ENCODE peak calls at places on chromosomes 3 and 15, in four cellular contexts. F is AG09309, G is mesothelial cell of epicardium, S is ovary. Y is an unnamed sample.

GRCh38 chr15:41501191-41501917 is 7.7 kb downstream of the ITPKA start:
- DNase-seq in F (no peak), G (no peak), S (no peak), Y (no peak)

GRCh38 chr3:37240170-37240945 is 66.0 kb upstream of the LRRFIP2 start:
- DNase-seq in F (no peak), G (no peak), S (no peak), Y (no peak)

GRCh38 chr15:50911001-50911400 is 2.5 kb downstream of the AP4E1 start:
- DNase-seq in F (no peak), G (no peak), S (no peak), Y (no peak)

GRCh38 chr3:190038050-190038631 is 82.6 kb downstream of the P3H2 start:
- DNase-seq in F (no peak), G (no peak), S (no peak), Y (no peak)

GRCh38 chr3:9398715-9399708 is 1.6 kb downstream of the SETD5 start:
- DNase-seq in F (no peak), G (no peak), S (no peak), Y (no peak)

GRCh38 chr15:61282661-61283060 is 53.6 kb upstream of the RORA start:
- DNase-seq in F (no peak), G (no peak), S (no peak), Y (no peak)

GRCh38 chr15:69972436-69972835 is 125.3 kb downstream of the TLE3 start:
- DNase-seq in F (no peak), G (no peak), S (no peak), Y (no peak)

GRCh38 chr3:145145461-145145860 is 1015.5 kb downstream of the PLOD2 start:
- DNase-seq in F (no peak), G (no peak), S (no peak), Y (no peak)

GRCh38 chr15:45136378-45136764 is 6.6 kb downstream of the DUOX1 start:
- DNase-seq in F (no peak), G (no peak), S (no peak), Y (no peak)
- TF ChIP-seq CTCF in F (peak), G (no peak), S (no peak), Y (no peak)

GRCh38 chr3:25344609-25345008 is 83.5 kb upstream of the RARB start:
- DNase-seq in F (no peak), G (no peak), S (no peak), Y (no peak)

GRCh38 chr3:25349828-25350227 is 78.2 kb upstream of the RARB start:
- DNase-seq in F (no peak), G (no peak), S (no peak), Y (no peak)

GRCh38 chr3:25350741-25351140 is 77.3 kb upstream of the RARB start:
- DNase-seq in F (no peak), G (no peak), S (no peak), Y (no peak)

GRCh38 chr3:25354071-25354470 is 74.0 kb upstream of the RARB start:
- DNase-seq in F (peak), G (no peak), S (no peak), Y (no peak)

DNA sequence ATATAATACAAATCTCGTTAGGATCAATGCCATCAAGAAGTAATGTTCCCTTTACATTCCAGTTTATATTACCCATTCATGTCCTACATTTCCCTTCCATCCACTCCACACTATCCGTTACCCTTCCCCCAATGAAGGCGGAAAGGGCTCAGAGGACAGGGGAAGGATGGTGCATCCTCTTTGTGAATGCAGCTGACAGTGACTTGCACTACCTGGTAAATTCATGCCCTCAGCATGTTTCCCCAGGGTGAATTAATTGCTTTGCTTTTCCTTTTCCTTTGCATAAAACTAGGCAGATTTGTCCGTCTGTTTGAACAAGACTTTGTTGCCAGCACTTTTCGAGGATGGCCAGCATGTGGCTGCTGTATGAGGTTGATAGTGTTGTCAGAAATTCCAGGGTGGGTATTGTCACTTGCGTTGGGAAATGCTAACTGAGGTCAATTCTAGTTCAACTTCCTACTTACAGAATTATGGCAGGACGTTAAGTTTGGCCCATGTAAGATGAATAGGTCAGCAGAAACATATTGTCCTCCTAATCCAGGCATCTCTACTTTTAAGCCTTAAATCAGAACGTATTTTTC is 79.0 kb upstream of the RARB start:
- DNase-seq in F (no peak), G (no peak), S (no peak), Y (no peak)
- TF ChIP-seq CTCF in F (no peak), G (no peak), S (no peak), Y (no peak)

GRCh38 chr3:126449621-126450051 is 26.1 kb downstream of the ZXDC start:
- DNase-seq in F (no peak), G (no peak), S (no peak), Y (no peak)

GRCh38 chr3:126450744-126451143 is 24.9 kb downstream of the ZXDC start:
- DNase-seq in F (no peak), G (no peak), S (no peak), Y (no peak)

GRCh38 chr3:126452213-126452612 is 23.5 kb downstream of the ZXDC start:
- DNase-seq in F (no peak), G (no peak), S (no peak), Y (no peak)

GRCh38 chr3:126450219-126450618 is 25.5 kb downstream of the ZXDC start:
- DNase-seq in F (no peak), G (no peak), S (no peak), Y (no peak)

GRCh38 chr3:126451511-126451910 is 24.2 kb downstream of the ZXDC start:
- DNase-seq in F (no peak), G (no peak), S (no peak), Y (no peak)
- TF ChIP-seq CTCF in F (no peak), G (no peak), S (no peak), Y (no peak)

GRCh38 chr3:122461834-122462233 is 46.0 kb upstream of the WDR5B start:
- DNase-seq in F (no peak), G (no peak), S (no peak), Y (no peak)

GRCh38 chr3:122457706-122458105 is 41.8 kb upstream of the WDR5B start:
- DNase-seq in F (no peak), G (no peak), S (no peak), Y (no peak)

GRCh38 chr3:122464659-122465058 is 48.8 kb upstream of the WDR5B start:
- DNase-seq in F (no peak), G (no peak), S (no peak), Y (no peak)

GRCh38 chr3:122456074-122456473 is 40.2 kb upstream of the WDR5B start:
- DNase-seq in F (no peak), G (no peak), S (no peak), Y (no peak)

DNA sequence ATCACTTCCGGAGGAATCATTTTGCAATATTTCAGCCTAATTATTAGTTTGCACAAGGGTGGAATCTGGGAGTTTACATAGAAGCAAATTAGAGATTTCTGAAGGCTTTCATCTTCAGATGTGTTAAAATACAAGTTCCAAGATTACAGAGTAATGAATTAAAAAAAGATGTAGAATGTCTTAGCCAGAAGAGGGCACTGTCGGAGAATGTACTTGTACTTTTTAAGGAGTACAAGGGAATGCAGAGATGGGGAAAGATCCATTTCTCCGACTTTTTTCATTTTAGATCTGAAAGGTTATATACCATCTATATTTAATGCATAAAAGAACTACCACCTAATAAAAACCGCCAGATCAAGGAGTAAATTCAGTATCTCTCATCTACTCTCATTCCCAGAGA is 43.1 kb upstream of the WDR5B start:
- DNase-seq in F (peak), G (no peak), S (no peak), Y (no peak)
- TF ChIP-seq CTCF in F (peak), G (no peak), S (no peak), Y (no peak)

GRCh38 chr15:95875141-95875643 is 455.3 kb upstream of the NR2F2 start:
- DNase-seq in F (peak), G (no peak), S (peak), Y (no peak)
- TF ChIP-seq CTCF in F (no peak), G (no peak), S (peak), Y (no peak)

GRCh38 chr3:16834214-16834613 is 50.5 kb upstream of the PLCL2 start:
- DNase-seq in F (no peak), G (no peak), S (no peak), Y (no peak)

GRCh38 chr3:16831846-16832245 is 52.9 kb upstream of the PLCL2 start:
- DNase-seq in F (no peak), G (no peak), S (no peak), Y (no peak)

GRCh38 chr3:16825617-16826204 is 59.0 kb upstream of the PLCL2 start:
- DNase-seq in F (no peak), G (no peak), S (peak), Y (no peak)

GRCh38 chr3:16824085-16824696 is 60.6 kb upstream of the PLCL2 start:
- DNase-seq in F (no peak), G (no peak), S (no peak), Y (no peak)

GRCh38 chr3:16828815-16829214 is 55.9 kb upstream of the PLCL2 start:
- DNase-seq in F (peak), G (no peak), S (no peak), Y (no peak)
- TF ChIP-seq CTCF in F (peak), G (peak), S (no peak), Y (no peak)

GRCh38 chr15:59360305-59360704 is 12.4 kb downstream of the MYO1E start:
- DNase-seq in F (no peak), G (no peak), S (no peak), Y (no peak)
- TF ChIP-seq CTCF in F (peak), G (peak), S (no peak), Y (no peak)

DNA sequence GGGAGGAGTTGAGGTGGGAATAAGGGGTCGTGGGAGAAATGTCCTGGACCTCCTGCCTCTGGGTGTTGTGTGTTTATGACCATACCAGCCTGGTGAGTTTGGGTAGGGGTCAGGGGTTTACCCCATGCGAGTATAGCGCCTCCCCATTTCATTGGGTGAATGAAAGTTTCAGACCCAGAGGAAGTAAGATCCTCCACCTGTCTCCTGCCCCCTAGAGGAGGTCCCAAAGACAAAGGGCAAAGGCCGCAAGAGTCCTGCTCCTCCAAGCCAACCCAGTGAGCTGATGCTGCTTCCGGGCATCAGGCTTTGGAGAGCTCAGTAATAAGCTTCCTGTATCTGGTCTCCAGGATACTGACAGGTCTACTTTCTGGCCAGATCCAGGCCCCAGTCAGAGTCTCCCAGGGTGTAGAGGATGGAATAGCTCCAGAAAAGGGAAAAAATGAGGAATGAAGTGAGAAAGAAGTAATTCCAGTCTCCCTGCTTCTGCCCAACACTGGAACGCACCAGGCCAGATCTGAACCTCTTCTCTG is 6.4 kb upstream of the TBC1D21 start:
- DNase-seq in F (no peak), G (no peak), S (no peak), Y (no peak)
- TF ChIP-seq CTCF in F (no peak), G (no peak), S (no peak), Y (no peak)